ENCODE peak calls at places on chromosome 12, in eight cellular contexts. One of them, this sample, is unnamed.

GRCh38 chr12:57229634-57230380 is at the start of gene SHMT2:
- DNase-seq in upper lobe of left lung: peak
- DNase-seq in stomach: peak
- DNase-seq in spleen: peak
- DNase-seq in sigmoid colon: peak
- DNase-seq in transverse colon: peak
- DNase-seq in prostate gland: peak
- DNase-seq in suprapubic skin: peak
- DNase-seq in this sample: no peak

GRCh38 chr12:109263439-109263838 is 45.6 kb downstream of the FOXN4 start:
- DNase-seq in suprapubic skin: no peak
- DNase-seq in transverse colon: no peak
- DNase-seq in sigmoid colon: no peak
- DNase-seq in upper lobe of left lung: no peak
- DNase-seq in stomach: no peak
- DNase-seq in prostate gland: no peak
- DNase-seq in spleen: no peak
- DNase-seq in this sample: no peak

GRCh38 chr12:54658306-54659264 is 10.4 kb upstream of the DCD start:
- DNase-seq in spleen: no peak
- DNase-seq in stomach: peak
- DNase-seq in upper lobe of left lung: peak
- DNase-seq in suprapubic skin: no peak
- DNase-seq in sigmoid colon: no peak
- DNase-seq in prostate gland: no peak
- DNase-seq in transverse colon: peak
- DNase-seq in this sample: no peak

GRCh38 chr12:22410497-22410896 is 76.0 kb upstream of the ST8SIA1 start:
- DNase-seq in spleen: no peak
- DNase-seq in prostate gland: peak
- DNase-seq in transverse colon: no peak
- DNase-seq in upper lobe of left lung: no peak
- DNase-seq in stomach: no peak
- DNase-seq in suprapubic skin: no peak
- DNase-seq in sigmoid colon: no peak
- DNase-seq in this sample: no peak

GRCh38 chr12:56243731-56244181 is 13.9 kb downstream of the SLC39A5 start:
- DNase-seq in suprapubic skin: no peak
- DNase-seq in sigmoid colon: no peak
- DNase-seq in stomach: peak
- DNase-seq in upper lobe of left lung: no peak
- DNase-seq in prostate gland: no peak
- DNase-seq in spleen: no peak
- DNase-seq in transverse colon: no peak
- DNase-seq in this sample: no peak

GRCh38 chr12:2794261-2794735 is 472 bp upstream of the FKBP4 start:
- DNase-seq in spleen: peak
- DNase-seq in transverse colon: peak
- DNase-seq in suprapubic skin: peak
- DNase-seq in stomach: no peak
- DNase-seq in sigmoid colon: no peak
- DNase-seq in upper lobe of left lung: peak
- DNase-seq in prostate gland: peak
- DNase-seq in this sample: no peak

GRCh38 chr12:93229494-93230310 is 148.0 kb upstream of the NUDT4 start:
- DNase-seq in spleen: no peak
- DNase-seq in stomach: no peak
- DNase-seq in transverse colon: no peak
- DNase-seq in prostate gland: no peak
- DNase-seq in sigmoid colon: no peak
- DNase-seq in upper lobe of left lung: no peak
- DNase-seq in suprapubic skin: no peak
- DNase-seq in this sample: no peak

GRCh38 chr12:97940105-97940504 is 477.5 kb downstream of the RMST start:
- DNase-seq in suprapubic skin: no peak
- DNase-seq in sigmoid colon: no peak
- DNase-seq in spleen: no peak
- DNase-seq in prostate gland: no peak
- DNase-seq in stomach: no peak
- DNase-seq in upper lobe of left lung: no peak
- DNase-seq in transverse colon: no peak
- DNase-seq in this sample: no peak

GRCh38 chr12:28807535-28807934 is 341.5 kb upstream of the FAR2 start:
- DNase-seq in upper lobe of left lung: no peak
- DNase-seq in stomach: no peak
- DNase-seq in sigmoid colon: no peak
- DNase-seq in transverse colon: no peak
- DNase-seq in suprapubic skin: no peak
- DNase-seq in prostate gland: no peak
- DNase-seq in spleen: no peak
- DNase-seq in this sample: no peak

GRCh38 chr12:47222592-47222959 is 142.8 kb upstream of the AMIGO2 start:
- DNase-seq in spleen: no peak
- DNase-seq in upper lobe of left lung: no peak
- DNase-seq in stomach: no peak
- DNase-seq in suprapubic skin: no peak
- DNase-seq in transverse colon: no peak
- DNase-seq in sigmoid colon: no peak
- DNase-seq in prostate gland: no peak
- DNase-seq in this sample: no peak

GRCh38 chr12:46266382-46266791 is 2.5 kb downstream of the SLC38A1 start:
- DNase-seq in suprapubic skin: no peak
- DNase-seq in sigmoid colon: no peak
- DNase-seq in spleen: no peak
- DNase-seq in upper lobe of left lung: no peak
- DNase-seq in stomach: no peak
- DNase-seq in transverse colon: peak
- DNase-seq in prostate gland: no peak
- DNase-seq in this sample: no peak

GRCh38 chr12:55659486-55660385 is 23.0 kb downstream of the OR10P1 start:
- DNase-seq in spleen: no peak
- DNase-seq in transverse colon: peak
- DNase-seq in prostate gland: no peak
- DNase-seq in sigmoid colon: peak
- DNase-seq in suprapubic skin: no peak
- DNase-seq in stomach: no peak
- DNase-seq in upper lobe of left lung: no peak
- DNase-seq in this sample: no peak

GRCh38 chr12:80894179-80894578 is 43.6 kb downstream of the LIN7A start:
- DNase-seq in prostate gland: no peak
- DNase-seq in sigmoid colon: no peak
- DNase-seq in upper lobe of left lung: no peak
- DNase-seq in spleen: no peak
- DNase-seq in transverse colon: no peak
- DNase-seq in suprapubic skin: no peak
- DNase-seq in stomach: no peak
- DNase-seq in this sample: no peak

GRCh38 chr12:113203852-113204760 is 17.2 kb upstream of the TPCN1 start:
- DNase-seq in prostate gland: no peak
- DNase-seq in sigmoid colon: no peak
- DNase-seq in stomach: no peak
- DNase-seq in upper lobe of left lung: no peak
- DNase-seq in suprapubic skin: no peak
- DNase-seq in transverse colon: no peak
- DNase-seq in spleen: no peak
- DNase-seq in this sample: no peak

GRCh38 chr12:113207621-113208040 is 13.6 kb upstream of the TPCN1 start:
- DNase-seq in stomach: no peak
- DNase-seq in spleen: no peak
- DNase-seq in upper lobe of left lung: no peak
- DNase-seq in suprapubic skin: no peak
- DNase-seq in sigmoid colon: no peak
- DNase-seq in prostate gland: no peak
- DNase-seq in transverse colon: no peak
- DNase-seq in this sample: no peak

GRCh38 chr12:113201187-113202177 is 16.0 kb downstream of the RITA1 start:
- DNase-seq in upper lobe of left lung: peak
- DNase-seq in sigmoid colon: no peak
- DNase-seq in spleen: no peak
- DNase-seq in stomach: no peak
- DNase-seq in prostate gland: no peak
- DNase-seq in suprapubic skin: no peak
- DNase-seq in transverse colon: no peak
- DNase-seq in this sample: no peak

GRCh38 chr12:113202300-113203075 is 17.0 kb downstream of the RITA1 start:
- DNase-seq in transverse colon: no peak
- DNase-seq in upper lobe of left lung: no peak
- DNase-seq in sigmoid colon: no peak
- DNase-seq in spleen: no peak
- DNase-seq in prostate gland: no peak
- DNase-seq in stomach: no peak
- DNase-seq in suprapubic skin: no peak
- DNase-seq in this sample: no peak

DNA sequence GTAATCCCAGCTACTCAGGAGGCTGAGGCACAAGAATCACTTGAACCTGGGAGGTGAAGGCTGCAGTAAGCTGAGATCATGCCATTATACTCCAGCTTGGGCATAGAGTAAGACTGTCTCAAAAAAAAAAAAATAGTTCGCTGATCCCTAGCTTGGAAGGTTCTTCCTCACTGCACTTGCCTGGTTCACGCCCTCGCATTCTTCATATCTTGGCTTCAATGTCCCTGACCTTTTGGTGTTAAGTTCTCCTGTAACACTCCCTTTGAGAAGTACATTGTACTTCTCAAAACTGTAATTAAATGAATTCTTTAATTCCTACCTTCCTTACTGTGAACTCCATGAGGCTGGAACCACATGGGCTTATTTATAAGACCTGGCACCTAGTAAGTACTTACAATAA is 16.5 kb upstream of the TPCN1 start:
- DNase-seq in suprapubic skin: no peak
- DNase-seq in prostate gland: no peak
- DNase-seq in spleen: no peak
- DNase-seq in sigmoid colon: no peak
- DNase-seq in upper lobe of left lung: no peak
- DNase-seq in stomach: no peak
- DNase-seq in transverse colon: no peak
- DNase-seq in this sample: no peak
- H3K4me3 ChIP-seq in suprapubic skin: no peak
- H3K4me3 ChIP-seq in prostate gland: no peak
- H3K4me3 ChIP-seq in spleen: no peak
- H3K4me3 ChIP-seq in sigmoid colon: no peak
- H3K4me3 ChIP-seq in upper lobe of left lung: no peak
- H3K4me3 ChIP-seq in stomach: no peak
- H3K4me3 ChIP-seq in transverse colon: no peak
- H3K4me3 ChIP-seq in this sample: no peak

GRCh38 chr12:77328326-77328725 is 263.0 kb upstream of the E2F7 start:
- DNase-seq in prostate gland: no peak
- DNase-seq in upper lobe of left lung: no peak
- DNase-seq in stomach: no peak
- DNase-seq in spleen: no peak
- DNase-seq in sigmoid colon: no peak
- DNase-seq in transverse colon: no peak
- DNase-seq in suprapubic skin: no peak
- DNase-seq in this sample: no peak
- TF ChIP-seq POLR2A in prostate gland: no peak
- TF ChIP-seq POLR2A in upper lobe of left lung: no peak
- TF ChIP-seq POLR2A in stomach: no peak
- TF ChIP-seq POLR2A in spleen: no peak
- TF ChIP-seq POLR2A in sigmoid colon: no peak
- TF ChIP-seq POLR2A in transverse colon: no peak
- TF ChIP-seq POLR2A in suprapubic skin: no peak
- TF ChIP-seq POLR2A in this sample: no peak

GRCh38 chr12:64080319-64081008 is 141.6 kb downstream of the KICS2 start:
- DNase-seq in stomach: peak
- DNase-seq in transverse colon: peak
- DNase-seq in suprapubic skin: no peak
- DNase-seq in prostate gland: peak
- DNase-seq in upper lobe of left lung: no peak
- DNase-seq in sigmoid colon: no peak
- DNase-seq in spleen: no peak
- DNase-seq in this sample: no peak
- TF ChIP-seq POLR2AphosphoS5 in stomach: no peak
- TF ChIP-seq POLR2AphosphoS5 in transverse colon: peak
- TF ChIP-seq POLR2AphosphoS5 in suprapubic skin: no peak
- TF ChIP-seq POLR2AphosphoS5 in prostate gland: peak
- TF ChIP-seq POLR2AphosphoS5 in upper lobe of left lung: no peak
- TF ChIP-seq POLR2AphosphoS5 in sigmoid colon: no peak
- TF ChIP-seq POLR2AphosphoS5 in spleen: no peak
- TF ChIP-seq POLR2AphosphoS5 in this sample: no peak

GRCh38 chr12:131038159-131038558 is 84.5 kb downstream of the ADGRD1 start:
- DNase-seq in stomach: no peak
- DNase-seq in upper lobe of left lung: no peak
- DNase-seq in suprapubic skin: no peak
- DNase-seq in spleen: no peak
- DNase-seq in sigmoid colon: no peak
- DNase-seq in transverse colon: no peak
- DNase-seq in prostate gland: no peak
- DNase-seq in this sample: no peak

GRCh38 chr12:131033886-131034482 is 80.3 kb downstream of the ADGRD1 start:
- DNase-seq in upper lobe of left lung: peak
- DNase-seq in spleen: no peak
- DNase-seq in stomach: no peak
- DNase-seq in transverse colon: no peak
- DNase-seq in suprapubic skin: no peak
- DNase-seq in sigmoid colon: no peak
- DNase-seq in prostate gland: peak
- DNase-seq in this sample: no peak

GRCh38 chr12:131034631-131035267 is 81.0 kb downstream of the ADGRD1 start:
- DNase-seq in stomach: no peak
- DNase-seq in transverse colon: no peak
- DNase-seq in prostate gland: no peak
- DNase-seq in suprapubic skin: no peak
- DNase-seq in spleen: no peak
- DNase-seq in upper lobe of left lung: no peak
- DNase-seq in sigmoid colon: no peak
- DNase-seq in this sample: no peak

GRCh38 chr12:131033486-131033885 is 79.8 kb downstream of the ADGRD1 start:
- DNase-seq in suprapubic skin: no peak
- DNase-seq in prostate gland: no peak
- DNase-seq in sigmoid colon: no peak
- DNase-seq in upper lobe of left lung: peak
- DNase-seq in spleen: no peak
- DNase-seq in stomach: no peak
- DNase-seq in transverse colon: no peak
- DNase-seq in this sample: no peak

DNA sequence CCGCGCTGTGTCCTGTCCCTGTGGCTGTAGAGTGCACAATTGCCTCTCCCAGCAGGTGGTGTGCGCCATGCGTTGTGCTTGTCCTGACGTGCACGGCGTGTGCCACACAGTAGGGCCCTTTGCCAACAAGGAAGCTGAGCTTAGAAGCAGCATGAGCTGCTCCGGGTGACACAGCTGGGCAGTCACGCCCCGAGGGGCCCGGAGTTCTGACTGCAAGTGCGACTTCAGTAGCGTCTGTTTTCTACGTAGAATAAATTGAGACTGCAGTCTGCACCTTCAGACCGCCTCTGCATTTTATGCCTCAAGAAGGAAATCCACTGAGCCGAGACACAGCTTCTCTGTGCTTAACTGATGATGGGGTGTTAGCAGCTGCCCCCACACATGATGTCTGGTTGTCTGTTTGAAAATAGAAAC is 81.6 kb downstream of the ADGRD1 start:
- DNase-seq in suprapubic skin: no peak
- DNase-seq in prostate gland: peak
- DNase-seq in stomach: no peak
- DNase-seq in transverse colon: no peak
- DNase-seq in upper lobe of left lung: peak
- DNase-seq in sigmoid colon: no peak
- DNase-seq in spleen: peak
- DNase-seq in this sample: no peak
- H3K4me3 ChIP-seq in suprapubic skin: no peak
- H3K4me3 ChIP-seq in prostate gland: no peak
- H3K4me3 ChIP-seq in stomach: no peak
- H3K4me3 ChIP-seq in transverse colon: no peak
- H3K4me3 ChIP-seq in upper lobe of left lung: no peak
- H3K4me3 ChIP-seq in sigmoid colon: no peak
- H3K4me3 ChIP-seq in spleen: no peak
- H3K4me3 ChIP-seq in this sample: no peak